ENCODE peak calls at places on chromosomes 11 and 22, in five cellular contexts. One of them, this sample, is unnamed.

GRCh38 chr11:14374922-14375630 is 16.1 kb upstream of the RRAS2 start:
- DNase-seq in keratinocyte: no peak
- DNase-seq in lower lobe of right lung: no peak
- DNase-seq in pancreas: no peak
- DNase-seq in prostate gland: no peak
- DNase-seq in this sample: no peak

GRCh38 chr22:40175571-40176105 is 2.1 kb upstream of the TNRC6B start:
- DNase-seq in pancreas: no peak
- DNase-seq in prostate gland: no peak
- DNase-seq in keratinocyte: no peak
- DNase-seq in lower lobe of right lung: no peak
- DNase-seq in this sample: no peak

GRCh38 chr11:72061739-72062396 is 18.5 kb downstream of the NUMA1 start:
- DNase-seq in pancreas: no peak
- DNase-seq in lower lobe of right lung: no peak
- DNase-seq in keratinocyte: no peak
- DNase-seq in prostate gland: no peak
- DNase-seq in this sample: no peak

GRCh38 chr11:86978247-86978646 is 23.1 kb upstream of the FZD4 start:
- DNase-seq in prostate gland: no peak
- DNase-seq in keratinocyte: no peak
- DNase-seq in lower lobe of right lung: no peak
- DNase-seq in pancreas: no peak
- DNase-seq in this sample: peak; percentile 82

GRCh38 chr11:76234704-76235232 is 28.5 kb upstream of the WNT11 start:
- DNase-seq in lower lobe of right lung: peak; percentile 62
- DNase-seq in keratinocyte: peak; percentile 2
- DNase-seq in pancreas: peak; percentile 56
- DNase-seq in prostate gland: no peak
- DNase-seq in this sample: peak; percentile 62

GRCh38 chr11:19959697-19960096 is 200.6 kb downstream of the DBX1 start:
- DNase-seq in keratinocyte: no peak
- DNase-seq in pancreas: no peak
- DNase-seq in prostate gland: no peak
- DNase-seq in lower lobe of right lung: no peak
- DNase-seq in this sample: no peak

GRCh38 chr11:101686514-101686913 is 102.7 kb upstream of the TRPC6 start:
- DNase-seq in pancreas: no peak
- DNase-seq in keratinocyte: peak; percentile 50
- DNase-seq in lower lobe of right lung: no peak
- DNase-seq in prostate gland: peak; percentile 10
- DNase-seq in this sample: no peak

GRCh38 chr11:61679893-61680621 is at the start of gene DAGLA:
- DNase-seq in keratinocyte: no peak
- DNase-seq in pancreas: peak; percentile 89
- DNase-seq in lower lobe of right lung: peak; percentile 82
- DNase-seq in prostate gland: peak; percentile 60
- DNase-seq in this sample: peak; percentile 53

GRCh38 chr11:94855666-94856065 is 87.5 kb downstream of the AMOTL1 start:
- DNase-seq in prostate gland: no peak
- DNase-seq in keratinocyte: no peak
- DNase-seq in pancreas: no peak
- DNase-seq in lower lobe of right lung: no peak
- DNase-seq in this sample: no peak

GRCh38 chr11:102318469-102318868 is 1.2 kb downstream of the BIRC3 start:
- DNase-seq in lower lobe of right lung: no peak
- DNase-seq in pancreas: no peak
- DNase-seq in keratinocyte: no peak
- DNase-seq in prostate gland: no peak
- DNase-seq in this sample: no peak

GRCh38 chr11:58775066-58775708 is 43.4 kb upstream of the GLYAT start:
- DNase-seq in prostate gland: no peak
- DNase-seq in pancreas: no peak
- DNase-seq in keratinocyte: no peak
- DNase-seq in lower lobe of right lung: no peak
- DNase-seq in this sample: no peak

GRCh38 chr11:2928605-2929510 is at the start of gene PHLDA2:
- DNase-seq in pancreas: peak; percentile 81
- DNase-seq in prostate gland: no peak
- DNase-seq in keratinocyte: peak; percentile 84
- DNase-seq in lower lobe of right lung: peak; percentile 72
- DNase-seq in this sample: peak; percentile 44

GRCh38 chr11:57513911-57514537 is 1.5 kb downstream of the SLC43A1 start:
- DNase-seq in keratinocyte: no peak
- DNase-seq in lower lobe of right lung: peak; percentile 63
- DNase-seq in pancreas: peak; percentile 76
- DNase-seq in prostate gland: peak; percentile 51
- DNase-seq in this sample: peak; percentile 56

GRCh38 chr11:60500276-60500935 is 7.8 kb downstream of the MS4A12 start:
- DNase-seq in pancreas: no peak
- DNase-seq in keratinocyte: no peak
- DNase-seq in prostate gland: no peak
- DNase-seq in lower lobe of right lung: no peak
- DNase-seq in this sample: no peak

GRCh38 chr11:60740573-60740972 is 16.1 kb downstream of the MS4A18 start:
- DNase-seq in lower lobe of right lung: no peak
- DNase-seq in prostate gland: no peak
- DNase-seq in keratinocyte: no peak
- DNase-seq in pancreas: no peak
- DNase-seq in this sample: no peak

GRCh38 chr11:76763573-76764348 is 19.4 kb upstream of the TSKU start:
- DNase-seq in lower lobe of right lung: no peak
- DNase-seq in pancreas: no peak
- DNase-seq in prostate gland: no peak
- DNase-seq in keratinocyte: no peak
- DNase-seq in this sample: peak; percentile 56

GRCh38 chr11:44310456-44311272 is 725 bp upstream of the ALX4 start:
- DNase-seq in prostate gland: no peak
- DNase-seq in keratinocyte: no peak
- DNase-seq in pancreas: no peak
- DNase-seq in lower lobe of right lung: no peak
- DNase-seq in this sample: no peak

GRCh38 chr11:10293423-10294288 is at the start of gene SBF2:
- DNase-seq in lower lobe of right lung: peak; percentile 89
- DNase-seq in keratinocyte: no peak
- DNase-seq in prostate gland: peak; percentile 81
- DNase-seq in pancreas: peak; percentile 83
- DNase-seq in this sample: peak; percentile 89

GRCh38 chr22:47174671-47175111 is 412.2 kb downstream of the TBC1D22A start:
- DNase-seq in keratinocyte: no peak
- DNase-seq in prostate gland: no peak
- DNase-seq in lower lobe of right lung: no peak
- DNase-seq in pancreas: no peak
- DNase-seq in this sample: peak; percentile 9

GRCh38 chr11:27357250-27357649 is 5.8 kb downstream of the CCDC34 start:
- DNase-seq in lower lobe of right lung: no peak
- DNase-seq in keratinocyte: no peak
- DNase-seq in pancreas: peak; percentile 35
- DNase-seq in prostate gland: peak; percentile 48
- DNase-seq in this sample: no peak

GRCh38 chr11:27353593-27354358 is 9.2 kb downstream of the CCDC34 start:
- DNase-seq in keratinocyte: no peak
- DNase-seq in lower lobe of right lung: no peak
- DNase-seq in prostate gland: no peak
- DNase-seq in pancreas: no peak
- DNase-seq in this sample: no peak

GRCh38 chr11:27356624-27357222 is 6.3 kb downstream of the CCDC34 start:
- DNase-seq in keratinocyte: no peak
- DNase-seq in prostate gland: no peak
- DNase-seq in lower lobe of right lung: no peak
- DNase-seq in pancreas: no peak
- DNase-seq in this sample: no peak

GRCh38 chr11:27354359-27354965 is 8.6 kb downstream of the CCDC34 start:
- DNase-seq in lower lobe of right lung: no peak
- DNase-seq in keratinocyte: no peak
- DNase-seq in prostate gland: no peak
- DNase-seq in pancreas: no peak
- DNase-seq in this sample: no peak

GRCh38 chr11:27355575-27356104 is 7.4 kb downstream of the CCDC34 start:
- DNase-seq in keratinocyte: no peak
- DNase-seq in pancreas: no peak
- DNase-seq in lower lobe of right lung: no peak
- DNase-seq in prostate gland: no peak
- DNase-seq in this sample: no peak
- H3K27ac ChIP-seq in keratinocyte: no peak overlapping the region
- H3K27ac ChIP-seq in pancreas: peak overlapping the region; percentile 37
- H3K27ac ChIP-seq in lower lobe of right lung: no peak overlapping the region
- H3K27ac ChIP-seq in prostate gland: no peak overlapping the region
- H3K27ac ChIP-seq in this sample: no peak overlapping the region

GRCh38 chr22:36462475-36462790 is 19.0 kb downstream of the TXN2 start:
- DNase-seq in keratinocyte: no peak
- DNase-seq in pancreas: no peak
- DNase-seq in lower lobe of right lung: no peak
- DNase-seq in prostate gland: no peak
- DNase-seq in this sample: no peak

GRCh38 chr22:36457688-36458450 is 23.6 kb downstream of the TXN2 start:
- DNase-seq in lower lobe of right lung: no peak
- DNase-seq in keratinocyte: no peak
- DNase-seq in pancreas: no peak
- DNase-seq in prostate gland: no peak
- DNase-seq in this sample: peak; percentile 86

GRCh38 chr22:36463783-36464184 is 17.7 kb downstream of the TXN2 start:
- DNase-seq in keratinocyte: no peak
- DNase-seq in pancreas: no peak
- DNase-seq in lower lobe of right lung: no peak
- DNase-seq in prostate gland: no peak
- DNase-seq in this sample: no peak

GRCh38 chr22:36461665-36462474 is 19.6 kb downstream of the TXN2 start:
- DNase-seq in prostate gland: no peak
- DNase-seq in lower lobe of right lung: peak; percentile 79
- DNase-seq in keratinocyte: no peak
- DNase-seq in pancreas: peak; percentile 72
- DNase-seq in this sample: peak; percentile 88

GRCh38 chr22:36460202-36460601 is 21.2 kb downstream of the TXN2 start:
- DNase-seq in lower lobe of right lung: no peak
- DNase-seq in prostate gland: no peak
- DNase-seq in pancreas: no peak
- DNase-seq in keratinocyte: no peak
- DNase-seq in this sample: no peak
- H3K27ac ChIP-seq in lower lobe of right lung: no peak overlapping the region
- H3K27ac ChIP-seq in prostate gland: peak overlapping the region; percentile 80
- H3K27ac ChIP-seq in pancreas: no peak overlapping the region
- H3K27ac ChIP-seq in keratinocyte: no peak overlapping the region
- H3K27ac ChIP-seq in this sample: peak overlapping the region; percentile 78

GRCh38 chr11:11706022-11706421 is 84.2 kb upstream of the GALNT18 start:
- DNase-seq in keratinocyte: peak; percentile 21
- DNase-seq in lower lobe of right lung: no peak
- DNase-seq in prostate gland: no peak
- DNase-seq in pancreas: no peak
- DNase-seq in this sample: no peak
- H3K27ac ChIP-seq in keratinocyte: no peak overlapping the region
- H3K27ac ChIP-seq in lower lobe of right lung: no peak overlapping the region
- H3K27ac ChIP-seq in prostate gland: no peak overlapping the region
- H3K27ac ChIP-seq in pancreas: no peak overlapping the region
- H3K27ac ChIP-seq in this sample: no peak overlapping the region

GRCh38 chr22:45672564-45673481 is 1.2 kb downstream of the ATXN10 start:
- DNase-seq in keratinocyte: no peak
- DNase-seq in lower lobe of right lung: no peak
- DNase-seq in prostate gland: no peak
- DNase-seq in pancreas: no peak
- DNase-seq in this sample: no peak
- H3K27ac ChIP-seq in keratinocyte: peak overlapping the region; percentile 82
- H3K27ac ChIP-seq in lower lobe of right lung: peak overlapping the region; percentile 86
- H3K27ac ChIP-seq in prostate gland: peak overlapping the region; percentile 85
- H3K27ac ChIP-seq in pancreas: peak overlapping the region; percentile 78
- H3K27ac ChIP-seq in this sample: peak overlapping the region; percentile 87

DNA sequence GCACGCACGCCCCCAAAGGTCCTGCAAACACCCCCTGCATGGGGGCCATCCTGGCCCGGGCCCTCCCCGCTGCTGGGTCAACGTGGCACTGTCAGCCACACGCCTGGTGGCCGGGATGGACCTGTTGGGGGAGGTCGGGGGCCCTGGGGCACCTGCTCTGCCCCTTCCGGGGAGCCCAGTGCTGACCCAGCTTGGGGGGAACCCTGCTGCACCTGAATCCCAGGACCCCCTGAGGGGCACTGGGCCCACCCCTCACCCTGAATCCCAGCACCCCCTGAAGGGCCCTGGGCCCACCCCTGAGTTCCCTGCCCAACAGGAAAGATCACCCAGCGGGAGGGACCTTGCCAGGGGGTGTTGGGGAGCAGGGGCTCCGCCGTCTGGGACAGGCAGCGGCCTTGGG is 413 bp upstream of the MUC6 start:
- DNase-seq in keratinocyte: no peak
- DNase-seq in pancreas: no peak
- DNase-seq in lower lobe of right lung: no peak
- DNase-seq in prostate gland: no peak
- DNase-seq in this sample: no peak
- H3K27ac ChIP-seq in keratinocyte: no peak overlapping the region
- H3K27ac ChIP-seq in pancreas: peak overlapping the region; percentile 41
- H3K27ac ChIP-seq in lower lobe of right lung: no peak overlapping the region
- H3K27ac ChIP-seq in prostate gland: no peak overlapping the region
- H3K27ac ChIP-seq in this sample: no peak overlapping the region

This sample was measured in tibial artery.